ENCODE peak calls at places on chromosome 20, in ten cellular contexts. N is kidney tubule cell; X is adipocyte; E is HCEC 1CT; Y is stimulated activated CD8-positive, alpha-beta memory T cell treated with anti-CD3 and anti-CD28 coated beads, Interleukin-7, amount 100 ng/mL, for 1 hour; G is renal cortical epithelial cell; B is ELR; Z is HFFc6; K is aorta; Q is HL-60. I is an unnamed sample.

GRCh38 chr20:60101201-60101893 is 143.1 kb downstream of the CDH26 start:
- DNase-seq in N (no peak), X (no peak), E (no peak), Y (no peak), G (no peak), B (no peak), Z (no peak), K (no peak), Q (no peak), I (no peak)

GRCh38 chr20:48538058-48538825 is 289.6 kb downstream of the PREX1 start:
- DNase-seq in N (peak; percentile 97), X (peak; percentile 19), E (no peak), Y (no peak), G (peak; percentile 93), B (peak; percentile 59), Z (peak; percentile 68), K (no peak), Q (no peak), I (no peak)

GRCh38 chr20:13212750-13213149 is 8.3 kb upstream of the ISM1 start:
- DNase-seq in N (peak; percentile 3), X (peak; percentile 48), E (peak; percentile 79), Y (no peak), G (peak; percentile 78), B (no peak), Z (no peak), K (no peak), Q (no peak), I (no peak)

GRCh38 chr20:1800777-1801176 is 94.4 kb upstream of the SIRPA start:
- DNase-seq in N (peak; percentile 53), X (peak; percentile 44), E (peak; percentile 60), Y (no peak), G (peak; percentile 50), B (peak; percentile 57), Z (peak; percentile 53), K (no peak), Q (no peak), I (no peak)

GRCh38 chr20:4832469-4832868 is 110.8 kb downstream of the PRND start:
- DNase-seq in N (no peak), X (no peak), E (no peak), Y (no peak), G (no peak), B (no peak), Z (no peak), K (no peak), Q (no peak), I (no peak)

GRCh38 chr20:52193886-52194545 is 2.4 kb upstream of the ZFP64 start:
- DNase-seq in N (no peak), X (no peak), E (no peak), Y (no peak), G (no peak), B (no peak), Z (no peak), K (no peak), Q (no peak), I (no peak)

GRCh38 chr20:10524034-10524476 is 89.0 kb downstream of the SLX4IP start:
- DNase-seq in N (no peak), X (no peak), E (no peak), Y (no peak), G (no peak), B (no peak), Z (no peak), K (no peak), Q (no peak), I (peak; percentile 57)

GRCh38 chr20:58892126-58892931 is 39.8 kb downstream of the GNAS start:
- DNase-seq in N (peak; percentile 64), X (peak; percentile 87), E (peak; percentile 58), Y (peak; percentile 40), G (peak; percentile 25), B (peak; percentile 78), Z (peak; percentile 43), K (peak; percentile 92), Q (peak; percentile 68), I (peak; percentile 86)

GRCh38 chr20:59640267-59640666 is 35.9 kb downstream of the PHACTR3 start:
- DNase-seq in N (no peak), X (no peak), E (no peak), Y (no peak), G (no peak), B (no peak), Z (no peak), K (peak; percentile 46), Q (no peak), I (no peak)

GRCh38 chr20:24911461-24911860 is 37.6 kb upstream of the CST7 start:
- DNase-seq in N (no peak), X (no peak), E (no peak), Y (no peak), G (no peak), B (no peak), Z (no peak), K (no peak), Q (no peak), I (no peak)

GRCh38 chr20:64244870-64245603 is 10.5 kb upstream of the PCMTD2 start:
- DNase-seq in N (no peak), X (no peak), E (no peak), Y (no peak), G (no peak), B (no peak), Z (no peak), K (peak; percentile 19), Q (no peak), I (no peak)

GRCh38 chr20:46324960-46325703 is 16.8 kb upstream of the CDH22 start:
- DNase-seq in N (peak; percentile 44), X (peak; percentile 42), E (peak; percentile 40), Y (no peak), G (no peak), B (peak; percentile 67), Z (peak; percentile 34), K (no peak), Q (peak; percentile 26), I (no peak)

GRCh38 chr20:34581341-34582189 is 23.0 kb downstream of the MAP1LC3A start:
- DNase-seq in N (peak; percentile 48), X (peak; percentile 83), E (no peak), Y (no peak), G (peak; percentile 52), B (peak; percentile 67), Z (peak; percentile 54), K (no peak), Q (no peak), I (peak; percentile 62)

GRCh38 chr20:59810376-59811187 is 122.9 kb downstream of the SYCP2 start:
- DNase-seq in N (no peak), X (no peak), E (no peak), Y (no peak), G (no peak), B (no peak), Z (no peak), K (no peak), Q (no peak), I (no peak)

GRCh38 chr20:62523473-62524203 is 47.8 kb upstream of the GATA5 start:
- DNase-seq in N (no peak), X (no peak), E (no peak), Y (peak; percentile 24), G (no peak), B (peak; percentile 25), Z (no peak), K (no peak), Q (no peak), I (no peak)

GRCh38 chr20:49627329-49627761 is 59.4 kb upstream of the PTGIS start:
- DNase-seq in N (no peak), X (no peak), E (no peak), Y (no peak), G (peak; percentile 25), B (no peak), Z (no peak), K (no peak), Q (no peak), I (no peak)

GRCh38 chr20:4516851-4517250 is 204.9 kb upstream of the PRND start:
- DNase-seq in N (peak; percentile 56), X (no peak), E (no peak), Y (no peak), G (peak; percentile 60), B (no peak), Z (no peak), K (no peak), Q (no peak), I (no peak)

GRCh38 chr20:34583524-34583923 is 25.0 kb downstream of the MAP1LC3A start:
- DNase-seq in N (no peak), X (no peak), E (no peak), Y (no peak), G (no peak), B (no peak), Z (no peak), K (no peak), Q (no peak), I (peak; percentile 65)

GRCh38 chr20:38277691-38278090 is 17.2 kb upstream of the KIAA1755 start:
- DNase-seq in N (no peak), X (no peak), E (no peak), Y (no peak), G (no peak), B (no peak), Z (no peak), K (no peak), Q (no peak), I (no peak)

GRCh38 chr20:45826381-45827019 is 612 bp downstream of the TNNC2 start:
- DNase-seq in N (no peak), X (peak; percentile 22), E (no peak), Y (no peak), G (no peak), B (peak; percentile 50), Z (no peak), K (no peak), Q (no peak), I (no peak)

GRCh38 chr20:44041001-44041400 is 126.3 kb downstream of the TOX2 start:
- DNase-seq in N (no peak), X (no peak), E (no peak), Y (no peak), G (no peak), B (no peak), Z (no peak), K (no peak), Q (no peak), I (no peak)

GRCh38 chr20:20860078-20860806 is 147.8 kb upstream of the RALGAPA2 start:
- DNase-seq in N (peak; percentile 90), X (peak; percentile 90), E (peak; percentile 81), Y (peak; percentile 56), G (peak; percentile 70), B (peak; percentile 88), Z (peak; percentile 91), K (peak; percentile 94), Q (peak; percentile 95), I (peak; percentile 92)

GRCh38 chr20:62742550-62742949 is 33.9 kb downstream of the NTSR1 start:
- DNase-seq in N (no peak), X (no peak), E (no peak), Y (no peak), G (no peak), B (no peak), Z (no peak), K (peak; percentile 34), Q (no peak), I (no peak)

GRCh38 chr20:23143098-23143497 is 57.0 kb upstream of the CD93 start:
- DNase-seq in N (peak; percentile 80), X (peak; percentile 89), E (peak; percentile 91), Y (no peak), G (peak; percentile 67), B (peak; percentile 91), Z (peak; percentile 76), K (no peak), Q (peak; percentile 82), I (peak; percentile 64)

GRCh38 chr20:6870559-6870958 is 103.1 kb downstream of the BMP2 start:
- DNase-seq in N (no peak), X (no peak), E (no peak), Y (no peak), G (peak; percentile 72), B (no peak), Z (no peak), K (no peak), Q (no peak), I (no peak)

GRCh38 chr20:62716198-62716940 is 7.7 kb downstream of the NTSR1 start:
- DNase-seq in N (no peak), X (peak; percentile 13), E (no peak), Y (peak; percentile 12), G (no peak), B (peak; percentile 38), Z (no peak), K (no peak), Q (no peak), I (peak; percentile 17)

GRCh38 chr20:47785900-47786762 is 850 bp upstream of the SULF2 start:
- DNase-seq in N (peak; percentile 77), X (peak; percentile 94), E (peak; percentile 46), Y (no peak), G (peak; percentile 74), B (peak; percentile 78), Z (peak; percentile 18), K (peak; percentile 88), Q (peak; percentile 43), I (peak; percentile 69)

GRCh38 chr20:17747431-17747846 is 47.7 kb downstream of the BANF2 start:
- DNase-seq in N (peak; percentile 90), X (peak; percentile 84), E (peak; percentile 90), Y (no peak), G (peak; percentile 78), B (peak; percentile 88), Z (peak; percentile 87), K (no peak), Q (no peak), I (no peak)